ENCODE peak calls at places on chromosomes 2 and 18, in five cellular contexts. M is B cell, X is H1, R is vagina, F is HepG2. O is an unnamed sample.

GRCh38 chr18:77548790-77549420 is 299.3 kb downstream of the GALR1 start:
- DNase-seq in M (no peak), X (no peak), R (no peak), F (no peak), O (no peak)

GRCh38 chr2:99106905-99107304 is 34.6 kb upstream of the C2orf15 start:
- DNase-seq in M (no peak), X (no peak), R (no peak), F (no peak), O (no peak)

GRCh38 chr2:222351035-222351434 is 52.2 kb upstream of the PAX3 start:
- DNase-seq in M (no peak), X (no peak), R (no peak), F (no peak), O (no peak)

GRCh38 chr2:239312081-239312501 is 88.7 kb downstream of the HDAC4 start:
- DNase-seq in M (no peak), X (no peak), R (peak), F (no peak), O (no peak)

GRCh38 chr2:221420245-221420644 is 151.9 kb downstream of the EPHA4 start:
- DNase-seq in M (no peak), X (no peak), R (no peak), F (no peak), O (no peak)

GRCh38 chr18:48929951-48930713 is 20.6 kb downstream of the SMAD7 start:
- DNase-seq in M (no peak), X (no peak), R (no peak), F (peak), O (no peak)

GRCh38 chr2:47226124-47227040 is 71.3 kb upstream of the STPG4 start:
- DNase-seq in M (no peak), X (no peak), R (no peak), F (peak), O (no peak)

GRCh38 chr2:208354964-208355381 is 51.6 kb upstream of the PTH2R start:
- DNase-seq in M (no peak), X (no peak), R (no peak), F (peak), O (no peak)

GRCh38 chr2:53407363-53408080 is 360.1 kb upstream of the CHAC2 start:
- DNase-seq in M (no peak), X (no peak), R (no peak), F (no peak), O (no peak)

GRCh38 chr2:151953467-151953866 is 125.2 kb upstream of the ARL5A start:
- DNase-seq in M (no peak), X (no peak), R (no peak), F (no peak), O (no peak)

GRCh38 chr2:18154259-18154658 is 275.8 kb downstream of the KCNS3 start:
- DNase-seq in M (no peak), X (no peak), R (no peak), F (no peak), O (no peak)

GRCh38 chr2:179335732-179336131 is 71.1 kb upstream of the SESTD1 start:
- DNase-seq in M (no peak), X (no peak), R (no peak), F (no peak), O (no peak)

DNA sequence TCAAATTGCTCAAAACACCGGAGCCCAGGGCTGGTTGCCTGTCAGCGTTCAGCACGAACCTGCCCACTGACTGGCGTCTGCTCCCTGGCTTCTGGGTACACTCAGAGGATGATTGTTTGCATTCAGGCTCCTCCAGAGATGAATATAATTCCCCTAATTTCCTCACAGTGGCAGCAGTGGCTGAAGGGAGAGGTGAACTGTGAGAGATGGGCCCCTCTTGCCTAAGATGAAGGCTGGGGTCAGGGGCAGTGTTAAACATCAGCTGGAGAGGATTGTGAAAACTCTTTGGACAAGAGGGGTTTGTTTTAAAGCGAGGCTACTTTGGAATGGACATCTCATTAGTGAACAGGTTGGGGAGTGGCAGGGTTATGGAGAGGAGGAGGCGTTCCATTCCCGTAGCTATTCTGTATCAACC is 31.0 kb downstream of the TCF7L1 start:
- DNase-seq in M (no peak), X (no peak), R (no peak), F (peak), O (no peak)
- TF ChIP-seq CTCF in M (no peak), X (no peak), R (no peak), F (peak), O (no peak)

DNA sequence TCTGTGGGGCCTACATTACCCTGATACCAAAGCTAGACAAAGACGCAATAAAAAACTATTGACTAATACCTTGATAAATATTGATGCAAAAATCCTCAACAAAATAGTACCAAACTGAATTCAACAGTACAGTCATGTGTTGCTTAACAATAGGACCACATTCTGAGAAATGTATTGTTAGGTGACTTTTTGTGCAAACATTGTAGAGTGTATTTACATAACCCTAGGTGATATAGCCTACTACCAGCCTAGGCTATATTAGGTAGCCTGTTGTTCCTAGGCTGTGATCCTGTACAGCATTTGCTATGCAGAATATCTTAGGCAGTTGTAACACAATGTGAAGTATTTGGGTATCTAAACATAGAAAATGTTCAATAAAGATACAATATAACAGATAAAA is 36.7 kb downstream of the CCDC138 start:
- DNase-seq in M (no peak), X (no peak), R (no peak), F (peak), O (no peak)
- TF ChIP-seq CTCF in M (no peak), X (no peak), R (no peak), F (no peak), O (no peak)

DNA sequence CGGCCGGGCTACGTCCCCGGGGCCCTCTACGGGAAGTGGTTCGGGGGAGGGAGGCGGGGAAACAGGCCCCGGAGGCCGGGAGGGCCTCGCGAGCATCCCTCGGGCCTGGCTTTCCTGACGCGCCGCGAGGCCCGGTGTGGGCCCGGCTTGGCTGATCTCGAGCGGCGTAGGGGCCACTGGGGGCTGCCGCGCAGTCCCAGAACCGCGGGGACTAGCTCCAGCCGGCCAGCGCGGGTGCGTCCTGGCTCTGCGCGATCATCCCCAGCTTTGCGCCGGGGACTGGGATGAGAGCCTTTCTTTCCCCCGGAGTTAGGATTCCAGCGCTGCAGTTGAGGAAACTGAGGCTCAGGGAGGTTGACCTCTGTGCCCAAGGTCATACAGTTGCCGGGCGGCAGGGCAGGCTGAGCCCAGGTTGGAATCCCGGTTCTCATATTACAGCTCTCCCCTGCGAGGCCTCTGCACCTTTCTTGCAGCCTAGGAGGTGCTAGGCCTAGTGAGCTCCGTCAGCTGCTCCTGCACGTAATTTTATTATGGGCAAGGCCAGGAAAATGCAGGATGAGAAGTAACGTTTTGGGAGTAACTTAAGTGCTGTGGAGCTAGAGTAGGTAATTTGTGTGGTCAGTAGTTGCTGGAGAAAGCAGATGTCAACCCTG is 501 bp downstream of the LPIN1 start:
- DNase-seq in M (no peak), X (no peak), R (peak), F (peak), O (no peak)
- TF ChIP-seq CTCF in M (no peak), X (no peak), R (no peak), F (peak), O (no peak)

DNA sequence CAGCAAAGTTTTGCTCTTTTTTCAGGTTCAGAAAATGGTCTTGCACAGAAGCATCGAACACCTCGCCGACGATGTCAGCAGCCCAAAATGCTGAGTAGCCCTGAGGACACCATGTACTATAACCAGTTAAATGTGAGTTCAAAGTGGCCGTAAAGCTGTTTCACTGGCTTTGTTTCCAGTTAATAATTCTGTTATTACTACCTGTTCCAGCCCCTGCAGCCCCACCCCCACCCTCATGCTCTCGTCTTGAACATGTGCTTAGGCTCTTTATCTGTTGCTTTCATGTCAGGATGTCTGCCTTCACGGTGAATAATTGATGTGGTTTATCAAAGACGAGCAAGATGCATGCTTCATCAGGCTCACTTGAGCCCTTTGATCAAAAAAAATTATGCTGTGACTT is 63.5 kb upstream of the SP5 start:
- DNase-seq in M (no peak), X (no peak), R (no peak), F (no peak), O (no peak)
- TF ChIP-seq CTCF in M (no peak), X (no peak), R (no peak), F (no peak), O (no peak)

GRCh38 chr2:207282916-207283315 is 117.2 kb upstream of the KLF7 start:
- DNase-seq in M (no peak), X (no peak), R (no peak), F (no peak), O (no peak)
- TF ChIP-seq CTCF in M (no peak), X (no peak), R (no peak), F (no peak), O (no peak)

GRCh38 chr2:180359522-180360282 is 352.6 kb upstream of the CWC22 start:
- DNase-seq in M (no peak), X (no peak), R (no peak), F (no peak), O (no peak)
- TF ChIP-seq CTCF in M (no peak), X (peak), R (no peak), F (peak), O (peak)

DNA sequence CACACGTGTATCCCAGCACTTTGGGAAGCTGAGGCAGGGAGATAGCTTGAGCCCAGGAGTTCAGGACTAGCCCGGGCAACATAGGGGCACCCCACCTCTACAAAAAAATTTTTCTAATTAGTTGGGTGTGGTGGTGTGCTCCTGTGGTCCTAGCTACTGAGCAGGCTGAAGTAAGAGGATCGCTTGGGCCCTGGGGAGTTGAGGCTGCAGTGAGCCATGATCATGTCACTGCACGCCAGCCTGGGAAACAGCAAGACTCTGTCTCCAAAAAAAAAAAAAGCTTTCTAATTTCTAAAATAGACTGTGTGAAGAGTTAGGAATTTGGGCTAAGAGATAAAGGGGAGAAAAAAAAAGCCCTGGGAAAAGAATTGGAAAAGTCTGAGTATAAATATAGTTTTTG is 51.9 kb upstream of the NAB1 start:
- DNase-seq in M (no peak), X (no peak), R (no peak), F (no peak), O (no peak)
- TF ChIP-seq CTCF in M (no peak), X (no peak), R (no peak), F (no peak), O (no peak)

GRCh38 chr2:191756753-191757152 is 78.8 kb downstream of the NABP1 start:
- DNase-seq in M (no peak), X (no peak), R (no peak), F (no peak), O (no peak)
- TF ChIP-seq CTCF in M (no peak), X (no peak), R (no peak), F (no peak), O (no peak)

DNA sequence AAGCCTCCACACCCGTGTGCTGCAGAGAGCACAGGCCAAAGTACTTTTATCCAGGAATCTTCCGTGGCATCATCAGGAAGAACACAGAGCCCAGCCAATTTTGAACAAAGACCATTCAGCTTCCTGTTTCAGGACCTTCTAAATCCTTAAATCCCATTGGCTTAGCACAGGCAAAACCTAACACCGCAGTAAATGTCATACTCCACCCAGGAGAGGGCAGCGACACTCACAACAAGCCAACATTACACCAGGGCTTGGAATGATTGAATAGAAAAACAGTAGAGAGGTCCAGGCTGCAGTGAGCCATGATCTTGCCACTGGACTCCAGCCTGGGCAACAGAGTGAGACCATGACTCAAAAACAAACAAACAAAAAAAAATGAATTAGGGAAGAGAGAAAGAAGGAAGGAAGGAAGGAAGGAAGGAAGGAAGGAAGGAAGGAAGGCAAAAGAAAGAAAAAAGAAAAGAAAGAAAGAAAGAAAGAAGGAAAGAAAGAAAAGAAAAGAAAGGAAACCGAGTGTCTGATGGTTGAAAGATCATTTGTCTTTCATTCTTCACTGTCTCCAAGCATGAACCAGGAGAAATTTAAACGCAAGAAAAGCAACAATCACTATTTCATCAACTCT is 144.6 kb upstream of the SATB2 start:
- DNase-seq in M (no peak), X (no peak), R (no peak), F (peak), O (no peak)
- TF ChIP-seq CTCF in M (no peak), X (peak), R (no peak), F (peak), O (peak)

DNA sequence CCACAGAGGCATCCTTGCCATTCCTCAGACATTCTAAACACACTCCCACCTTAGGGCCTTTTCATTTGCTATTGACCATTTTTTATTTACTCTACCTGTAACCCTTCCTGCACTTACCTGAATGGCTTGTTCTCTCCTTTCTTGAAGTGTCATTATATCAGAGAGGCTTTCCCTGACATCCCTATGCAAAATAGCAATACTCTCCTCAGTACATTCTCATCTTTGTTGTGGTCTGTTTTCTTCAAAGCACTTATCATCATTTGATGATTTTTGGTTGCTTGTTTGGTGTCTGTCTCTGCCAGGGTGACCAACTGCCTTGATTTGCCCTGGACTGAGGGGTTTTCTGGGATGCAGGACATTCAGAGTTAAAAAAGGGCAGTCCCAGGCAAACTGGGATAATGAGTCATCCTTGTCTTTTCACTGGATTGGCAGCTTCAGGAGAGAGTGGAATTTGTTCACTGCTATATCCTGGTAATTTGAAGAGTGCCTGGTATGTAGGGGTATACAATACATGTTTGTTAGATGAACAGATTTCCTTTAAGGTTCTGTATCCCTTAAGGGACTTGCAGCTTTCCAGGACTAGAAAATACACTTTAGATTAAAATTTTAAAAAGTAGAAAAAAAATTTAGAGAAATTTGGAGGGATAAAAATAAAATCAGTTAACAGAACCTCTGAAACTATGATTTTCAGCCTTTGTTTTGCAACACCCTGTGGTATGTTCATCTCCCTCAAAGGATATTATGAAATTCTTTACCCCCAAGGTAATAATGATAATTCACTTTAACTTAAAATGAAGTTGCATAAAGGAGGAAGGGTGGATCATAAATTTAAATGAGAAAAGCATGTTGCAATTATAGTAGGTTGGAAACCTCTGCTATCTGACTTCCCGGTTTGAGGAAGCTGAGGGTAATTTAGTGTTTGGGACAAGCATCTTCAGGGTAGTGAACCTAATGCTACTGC is 102.5 kb downstream of the BABAM2 start:
- DNase-seq in M (no peak), X (no peak), R (no peak), F (peak), O (no peak)
- TF ChIP-seq CTCF in M (no peak), X (no peak), R (no peak), F (no peak), O (no peak)

O was measured in D721Med.